ENCODE peak calls at places on chromosomes 11 and 22, in seven cellular contexts. I is GM18507; F is activated CD4-positive, alpha-beta T cell treated with anti-CD3 and anti-CD28 coated beads, Interleukin-2, amount 50 U/mL, for 48 hours; X is NCI-H446; L is mammary epithelial cell; G is K562; B is epithelial cell of esophagus. P is an unnamed sample.

GRCh38 chr11:18754308-18754707 is 28.3 kb upstream of the IGSF22 start:
- DNase-seq in L (peak; percentile 27), F (no peak), I (no peak), G (no peak), X (no peak), B (peak; percentile 8), P (no peak)

GRCh38 chr11:38330578-38330977 is 1732.5 kb upstream of the RAG2 start:
- DNase-seq in B (no peak), L (no peak), I (no peak), X (no peak), G (peak; percentile 30), F (no peak), P (no peak)

GRCh38 chr11:19789245-19789644 is 76.6 kb downstream of the NAV2 start:
- DNase-seq in X (no peak), G (no peak), L (no peak), I (no peak), B (no peak), F (no peak), P (no peak)

GRCh38 chr22:43128928-43129424 is 14.2 kb downstream of the MCAT start:
- DNase-seq in X (no peak), B (no peak), I (no peak), G (peak; percentile 58), F (no peak), L (no peak), P (no peak)

GRCh38 chr11:65277878-65278277 is 16.1 kb downstream of the POLA2 start:
- DNase-seq in I (no peak), G (no peak), X (no peak), F (no peak), B (no peak), L (no peak), P (no peak)

GRCh38 chr11:2767071-2767470 is 67.3 kb upstream of the KCNQ1OT1 start:
- DNase-seq in X (no peak), I (no peak), B (no peak), G (no peak), L (no peak), F (no peak), P (no peak)

GRCh38 chr22:45328822-45329535 is 19.2 kb downstream of the FAM118A start:
- DNase-seq in G (no peak), B (no peak), F (no peak), L (no peak), X (no peak), I (no peak), P (no peak)

GRCh38 chr11:76169473-76169881 is 36.8 kb downstream of the WNT11 start:
- DNase-seq in F (no peak), L (no peak), B (no peak), X (no peak), I (no peak), G (no peak), P (no peak)

GRCh38 chr11:111541209-111542061 is 915 bp downstream of the LAYN start:
- DNase-seq in G (no peak), F (no peak), X (no peak), B (peak; percentile 70), L (peak; percentile 48), I (no peak), P (peak; percentile 63)

GRCh38 chr11:59822989-59823566 is 12.5 kb upstream of the MRPL16 start:
- DNase-seq in L (peak; percentile 65), X (peak; percentile 9), I (no peak), F (no peak), B (peak; percentile 77), G (peak; percentile 86), P (peak; percentile 13)

GRCh38 chr11:76735841-76736240 is 47.3 kb upstream of the TSKU start:
- DNase-seq in G (peak; percentile 87), X (no peak), F (no peak), B (no peak), L (no peak), I (no peak), P (no peak)

GRCh38 chr22:35547993-35548761 is 7.5 kb downstream of the RASD2 start:
- DNase-seq in I (no peak), G (peak; percentile 20), X (no peak), L (no peak), B (no peak), F (no peak), P (no peak)

GRCh38 chr11:14578551-14578956 is 58.4 kb upstream of the PSMA1 start:
- DNase-seq in F (peak; percentile 14), G (peak; percentile 52), I (peak; percentile 38), B (peak; percentile 57), L (peak; percentile 12), X (no peak), P (no peak)

GRCh38 chr11:73414977-73415492 is 38.8 kb downstream of the RELT start:
- DNase-seq in L (no peak), G (no peak), I (no peak), B (no peak), F (no peak), X (no peak), P (no peak)

GRCh38 chr11:100855466-100856067 is 168.5 kb downstream of the ARHGAP42 start:
- DNase-seq in X (peak; percentile 46), F (no peak), I (no peak), L (peak; percentile 36), B (peak; percentile 62), G (peak; percentile 44), P (no peak)

GRCh38 chr22:39936523-39937145 is 23.6 kb upstream of the TMA7B start:
- DNase-seq in L (no peak), X (no peak), I (no peak), F (no peak), G (no peak), B (no peak), P (no peak)

GRCh38 chr11:44300881-44301855 is 8.8 kb downstream of the ALX4 start:
- DNase-seq in X (no peak), I (no peak), B (no peak), F (no peak), L (no peak), G (no peak), P (no peak)

P was measured in AG04450.